ENCODE peak calls at places on chromosomes 5 and 9, in ten cellular contexts. S, U, A, Q, R, W, L, O, T and J are unnamed samples.

GRCh38 chr9:131276107-131276888 is at the start of gene FAM78A:
- DNase-seq in S (peak; percentile 22), U (no peak), A (peak; percentile 63), Q (peak; percentile 79), R (no peak), W (peak; percentile 89), L (no peak), O (peak; percentile 83), T (no peak), J (no peak)

GRCh38 chr9:135963938-135964337 is 2.8 kb upstream of the UBAC1 start:
- DNase-seq in S (no peak), U (no peak), A (no peak), Q (no peak), R (no peak), W (no peak), L (no peak), O (no peak), T (no peak), J (no peak)

GRCh38 chr9:126317513-126317912 is 9.1 kb upstream of the MVB12B start:
- DNase-seq in S (no peak), U (no peak), A (no peak), Q (no peak), R (no peak), W (no peak), L (no peak), O (peak; percentile 71), T (no peak), J (no peak)

GRCh38 chr5:15117691-15118090 is 246.1 kb upstream of the ANKH start:
- DNase-seq in S (no peak), U (no peak), A (no peak), Q (no peak), R (no peak), W (no peak), L (no peak), O (no peak), T (no peak), J (no peak)

GRCh38 chr9:21559402-21560280 is 77.5 kb upstream of the IFNE start:
- DNase-seq in S (peak; percentile 83), U (peak; percentile 79), A (peak; percentile 87), Q (no peak), R (peak; percentile 68), W (peak; percentile 56), L (no peak), O (peak; percentile 83), T (peak; percentile 68), J (no peak)

GRCh38 chr5:17666726-17667235 is 32.5 kb downstream of the TAF11L14 start:
- DNase-seq in S (no peak), U (no peak), A (no peak), Q (peak; percentile 18), R (no peak), W (no peak), L (no peak), O (no peak), T (no peak), J (no peak)

GRCh38 chr5:1999794-2000193 is 117.1 kb upstream of the IRX4 start:
- DNase-seq in S (no peak), U (no peak), A (no peak), Q (no peak), R (no peak), W (no peak), L (no peak), O (no peak), T (no peak), J (no peak)

GRCh38 chr9:92718086-92719001 is 46.3 kb downstream of the BICD2 start:
- DNase-seq in S (no peak), U (no peak), A (no peak), Q (peak; percentile 57), R (no peak), W (peak; percentile 42), L (no peak), O (no peak), T (no peak), J (no peak)

GRCh38 chr5:168676499-168676898 is 97.3 kb upstream of the PANK3 start:
- DNase-seq in S (no peak), U (no peak), A (no peak), Q (no peak), R (no peak), W (no peak), L (no peak), O (no peak), T (no peak), J (no peak)

GRCh38 chr9:89649045-89649691 is 44.4 kb downstream of the GADD45G start:
- DNase-seq in S (no peak), U (no peak), A (no peak), Q (no peak), R (no peak), W (no peak), L (no peak), O (no peak), T (no peak), J (no peak)

DNA sequence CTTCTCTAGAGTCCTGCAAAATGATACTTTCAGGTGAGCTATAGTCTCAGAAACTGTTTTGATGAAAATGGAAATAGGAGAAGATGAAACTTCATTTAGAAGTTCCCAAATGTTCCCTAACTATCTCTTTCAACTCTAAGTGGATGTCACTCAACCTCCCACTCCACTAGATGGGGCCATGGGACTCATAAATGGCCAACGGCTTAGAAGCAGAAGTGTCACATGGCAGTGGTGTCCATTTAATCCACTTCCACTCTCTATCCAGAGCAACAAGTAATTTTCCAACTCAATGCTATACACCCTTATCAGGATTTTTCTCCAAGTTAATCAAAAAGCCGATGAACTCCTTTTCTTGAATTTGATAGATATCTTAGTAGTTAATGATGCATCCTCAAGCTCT is 295.7 kb downstream of the EDIL3 start:
- DNase-seq in S (peak; percentile 57), U (peak; percentile 63), A (peak; percentile 16), Q (peak; percentile 1), R (no peak), W (no peak), L (peak; percentile 30), O (no peak), T (no peak), J (no peak)
- TF ChIP-seq CTCF in S (peak; percentile 44), U (peak; percentile 43), A (peak; percentile 32), Q (peak; percentile 48), R (no peak), W (peak; percentile 13), L (peak; percentile 42), O (no peak), T (peak; percentile 54), J (peak; percentile 16)

GRCh38 chr5:178113841-178114324 is 551 bp downstream of the N4BP3 start:
- DNase-seq in S (no peak), U (no peak), A (peak; percentile 61), Q (peak; percentile 45), R (no peak), W (no peak), L (no peak), O (no peak), T (no peak), J (no peak)
- H3K4me3 ChIP-seq in S (peak overlapping the region; percentile 57), U (peak overlapping the region; percentile 50), A (peak overlapping the region; percentile 77), Q (peak overlapping the region; percentile 95), R (peak overlapping the region; percentile 39), W (peak overlapping the region; percentile 63), L (peak overlapping the region; percentile 50), O (peak overlapping the region; percentile 40), T (peak overlapping the region; percentile 65), J (peak overlapping the region; percentile 25)

GRCh38 chr9:99948896-99949295 is 42.4 kb downstream of the STX17 start:
- DNase-seq in S (peak; percentile 57), U (peak; percentile 53), A (no peak), Q (no peak), R (peak; percentile 25), W (no peak), L (peak; percentile 19), O (no peak), T (no peak), J (no peak)

GRCh38 chr9:99948482-99948881 is 42.0 kb downstream of the STX17 start:
- DNase-seq in S (no peak), U (no peak), A (no peak), Q (no peak), R (no peak), W (no peak), L (no peak), O (no peak), T (no peak), J (no peak)

GRCh38 chr9:99947395-99947794 is 40.9 kb downstream of the STX17 start:
- DNase-seq in S (peak; percentile 3), U (no peak), A (no peak), Q (no peak), R (no peak), W (no peak), L (no peak), O (no peak), T (no peak), J (no peak)
- TF ChIP-seq CTCF in S (peak; percentile 26), U (peak; percentile 11), A (peak; percentile 43), Q (no peak), R (no peak), W (no peak), L (no peak), O (no peak), T (no peak), J (no peak)

GRCh38 chr5:134048864-134049263 is 44.1 kb upstream of the VDAC1 start:
- DNase-seq in S (no peak), U (no peak), A (no peak), Q (no peak), R (no peak), W (no peak), L (no peak), O (peak; percentile 0), T (no peak), J (no peak)

GRCh38 chr5:134053314-134053839 is 48.6 kb upstream of the VDAC1 start:
- DNase-seq in S (no peak), U (no peak), A (no peak), Q (no peak), R (no peak), W (no peak), L (no peak), O (no peak), T (no peak), J (no peak)

GRCh38 chr5:134055015-134055414 is 50.2 kb upstream of the VDAC1 start:
- DNase-seq in S (no peak), U (no peak), A (no peak), Q (no peak), R (no peak), W (no peak), L (no peak), O (no peak), T (no peak), J (no peak)

GRCh38 chr5:134051305-134051704 is 46.5 kb upstream of the VDAC1 start:
- DNase-seq in S (no peak), U (no peak), A (no peak), Q (no peak), R (no peak), W (no peak), L (no peak), O (no peak), T (peak; percentile 81), J (no peak)

DNA sequence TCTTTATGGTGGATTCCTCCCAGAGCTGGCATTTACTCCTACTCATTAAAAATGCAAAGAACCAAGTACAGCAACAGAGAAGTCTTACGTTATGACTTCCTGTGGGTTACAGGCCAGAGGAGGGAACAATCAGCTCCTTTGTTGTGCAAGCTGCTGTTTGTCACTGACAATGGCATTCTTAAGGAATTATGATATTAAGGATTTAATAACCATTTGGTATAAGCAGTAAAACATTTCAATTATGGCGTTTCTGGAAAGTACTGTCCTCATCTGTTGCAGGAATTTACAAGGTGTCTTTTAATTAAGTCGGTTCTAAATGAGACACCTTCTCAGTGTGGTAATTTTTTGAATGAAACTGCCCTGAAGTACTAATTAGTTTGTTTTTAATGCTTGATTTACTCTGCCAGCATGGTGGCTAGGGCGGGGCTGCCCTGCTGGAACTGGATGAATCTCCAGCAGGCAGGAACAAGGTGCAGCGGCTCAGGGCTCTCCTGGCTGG is 49.1 kb upstream of the VDAC1 start:
- DNase-seq in S (peak; percentile 87), U (no peak), A (no peak), Q (no peak), R (peak; percentile 10), W (no peak), L (peak; percentile 93), O (peak; percentile 71), T (peak; percentile 84), J (no peak)
- H3K4me3 ChIP-seq in S (no peak overlapping the region), U (no peak overlapping the region), A (no peak overlapping the region), Q (no peak overlapping the region), R (no peak overlapping the region), W (no peak overlapping the region), L (no peak overlapping the region), O (no peak overlapping the region), T (peak overlapping the region; percentile 7), J (no peak overlapping the region)